ENCODE peak calls at places on chromosome 18, in four cellular contexts. One of them, this sample, is unnamed.

GRCh38 chr18:57836557-57836956 is 33.4 kb upstream of the ATP8B1 start:
- DNase-seq in H9: no peak
- DNase-seq in right cardiac atrium: no peak
- DNase-seq in ascending aorta: no peak
- DNase-seq in this sample: no peak

GRCh38 chr18:56593906-56594305 is 44.5 kb downstream of the TXNL1 start:
- DNase-seq in H9: no peak
- DNase-seq in ascending aorta: no peak
- DNase-seq in right cardiac atrium: no peak
- DNase-seq in this sample: no peak

GRCh38 chr18:62802523-62802922 is 87.2 kb downstream of the PHLPP1 start:
- DNase-seq in right cardiac atrium: no peak
- DNase-seq in H9: no peak
- DNase-seq in ascending aorta: no peak
- DNase-seq in this sample: no peak

GRCh38 chr18:28158083-28158581 is 18.8 kb downstream of the CDH2 start:
- DNase-seq in right cardiac atrium: no peak
- DNase-seq in ascending aorta: no peak
- DNase-seq in H9: no peak
- DNase-seq in this sample: no peak

GRCh38 chr18:11859903-11860407 is 8.7 kb downstream of the CHMP1B start:
- DNase-seq in ascending aorta: no peak
- DNase-seq in H9: no peak
- DNase-seq in right cardiac atrium: no peak
- DNase-seq in this sample: peak; percentile 50

GRCh38 chr18:8780227-8780626 is 74.9 kb downstream of the MTCL1 start:
- DNase-seq in H9: no peak
- DNase-seq in right cardiac atrium: no peak
- DNase-seq in ascending aorta: no peak
- DNase-seq in this sample: no peak

GRCh38 chr18:75158465-75159237 is 50.3 kb downstream of the PTGR3 start:
- DNase-seq in right cardiac atrium: no peak
- DNase-seq in ascending aorta: no peak
- DNase-seq in H9: no peak
- DNase-seq in this sample: peak; percentile 38

GRCh38 chr18:2681993-2682603 is 26.6 kb downstream of the SMCHD1 start:
- DNase-seq in right cardiac atrium: no peak
- DNase-seq in ascending aorta: no peak
- DNase-seq in H9: no peak
- DNase-seq in this sample: no peak

GRCh38 chr18:7598167-7599062 is 31.3 kb downstream of the PTPRM start:
- DNase-seq in right cardiac atrium: no peak
- DNase-seq in H9: no peak
- DNase-seq in ascending aorta: no peak
- DNase-seq in this sample: no peak
- H3K4me1 ChIP-seq in right cardiac atrium: peaks cover 14% of the 10 kb centered on the region
- H3K4me1 ChIP-seq in H9: no peaks in the 10 kb centered on the region
- H3K4me1 ChIP-seq in ascending aorta: peaks cover 8% of the 10 kb centered on the region
- H3K4me1 ChIP-seq in this sample: peaks cover 10% of the 10 kb centered on the region

DNA sequence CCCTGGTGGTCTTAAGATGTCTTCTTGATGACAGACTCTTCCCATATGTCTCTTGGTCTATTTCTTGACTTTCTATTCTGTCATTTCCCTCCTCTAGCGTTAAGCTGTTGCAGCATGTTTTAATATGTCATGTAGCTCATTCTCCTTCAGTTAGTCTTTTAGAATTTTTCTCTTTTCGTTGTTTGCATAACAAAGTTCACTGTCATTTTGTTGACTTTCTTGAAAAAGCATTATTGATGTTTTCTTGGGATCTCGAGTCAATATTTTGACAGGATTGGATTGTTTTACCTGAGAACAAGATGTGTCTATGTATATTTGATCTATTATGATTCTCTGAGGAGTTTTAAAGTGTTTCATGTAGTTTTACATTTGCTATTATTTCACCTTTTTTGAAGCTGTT is 24.8 kb downstream of the SOCS6 start:
- DNase-seq in H9: no peak
- DNase-seq in right cardiac atrium: no peak
- DNase-seq in ascending aorta: no peak
- DNase-seq in this sample: no peak
- H3K4me1 ChIP-seq in H9: no peaks in the 10 kb centered on the region
- H3K4me1 ChIP-seq in right cardiac atrium: no peaks in the 10 kb centered on the region
- H3K4me1 ChIP-seq in ascending aorta: peaks cover 2% of the 10 kb centered on the region
- H3K4me1 ChIP-seq in this sample: no peaks in the 10 kb centered on the region

DNA sequence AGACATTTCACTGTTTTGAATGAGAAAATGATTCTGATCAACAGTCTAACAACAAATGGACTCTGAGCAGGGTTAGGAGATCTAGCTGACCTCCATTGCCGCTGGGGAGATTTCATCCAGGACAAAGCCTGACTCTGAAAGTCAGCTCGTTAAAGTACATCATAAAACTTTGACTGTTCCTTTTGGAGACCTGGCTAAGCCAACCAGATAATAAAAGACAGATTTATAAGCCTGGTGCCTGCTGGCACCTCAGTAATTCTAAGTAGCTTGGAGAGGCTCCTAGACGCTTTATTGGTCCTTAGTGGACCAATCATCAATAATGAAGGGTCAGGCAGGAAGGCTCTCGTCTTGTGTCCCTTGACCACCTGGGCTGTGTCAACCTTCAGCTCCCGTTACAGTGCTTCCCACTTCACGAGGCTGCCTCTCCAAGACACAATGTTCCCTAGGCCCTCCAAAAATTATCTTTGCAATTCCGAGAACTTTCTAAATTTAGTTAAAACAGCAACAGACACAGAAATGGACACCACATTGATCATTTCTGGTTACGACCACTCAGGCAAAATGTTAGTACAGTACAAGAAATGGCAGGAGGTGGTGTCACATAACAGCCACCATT is 47.9 kb upstream of the PMAIP1 start:
- DNase-seq in ascending aorta: no peak
- DNase-seq in H9: no peak
- DNase-seq in right cardiac atrium: no peak
- DNase-seq in this sample: no peak
- H3K4me1 ChIP-seq in ascending aorta: no peaks in the 10 kb centered on the region
- H3K4me1 ChIP-seq in H9: no peaks in the 10 kb centered on the region
- H3K4me1 ChIP-seq in right cardiac atrium: no peaks in the 10 kb centered on the region
- H3K4me1 ChIP-seq in this sample: no peaks in the 10 kb centered on the region

GRCh38 chr18:61608306-61608705 is 275.1 kb downstream of the CDH20 start:
- DNase-seq in right cardiac atrium: no peak
- DNase-seq in H9: no peak
- DNase-seq in ascending aorta: no peak
- DNase-seq in this sample: no peak
- H3K4me1 ChIP-seq in right cardiac atrium: no peaks in the 10 kb centered on the region
- H3K4me1 ChIP-seq in H9: no peaks in the 10 kb centered on the region
- H3K4me1 ChIP-seq in ascending aorta: peaks cover 6% of the 10 kb centered on the region
- H3K4me1 ChIP-seq in this sample: peaks cover 3% of the 10 kb centered on the region

DNA sequence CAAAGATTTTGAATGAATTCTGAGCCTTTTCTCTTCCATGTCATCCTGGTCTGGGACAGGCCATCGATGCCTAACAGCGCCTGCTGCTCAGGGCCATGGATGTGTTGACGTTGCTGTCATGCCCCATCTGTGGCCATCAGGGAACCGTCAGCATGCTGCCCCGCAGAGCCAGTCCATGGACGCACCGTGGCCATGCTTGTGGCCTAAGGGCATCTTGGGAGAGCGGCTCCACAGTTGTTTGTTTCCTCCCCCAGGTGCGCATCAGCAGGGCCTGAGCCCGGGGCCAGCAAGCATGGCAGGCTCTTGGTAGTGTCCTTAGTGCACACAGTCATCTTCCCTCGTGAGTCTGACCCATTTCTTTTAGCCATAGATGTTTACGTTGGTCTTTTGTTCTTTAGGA is 142.7 kb downstream of the VAPA start:
- DNase-seq in ascending aorta: no peak
- DNase-seq in right cardiac atrium: no peak
- DNase-seq in H9: no peak
- DNase-seq in this sample: no peak
- H3K4me1 ChIP-seq in ascending aorta: peaks cover 22% of the 10 kb centered on the region
- H3K4me1 ChIP-seq in right cardiac atrium: peaks cover 2% of the 10 kb centered on the region
- H3K4me1 ChIP-seq in H9: no peaks in the 10 kb centered on the region
- H3K4me1 ChIP-seq in this sample: peaks cover 7% of the 10 kb centered on the region

This sample was measured in endodermal cell.